ENCODE peak calls at places on chromosomes 7 and 10, in nine cellular contexts. I is adrenal gland; N is glutamatergic neuron; V is activated naive CD4-positive, alpha-beta T cell; B is GM12892; O is activated effector memory CD4-positive, alpha-beta T cell treated with anti-CD3 and anti-CD28 coated beads, Interleukin-2, amount 50 U/mL, for 16 hours; A is breast epithelium; S is dorsolateral prefrontal cortex; M is hypothalamus. K is an unnamed sample.

GRCh38 chr7:117127585-117128168 is 174.4 kb downstream of the ST7 start:
- DNase-seq in I (peak), N (peak), V (no peak), B (no peak), O (peak), A (no peak), S (peak), M (no peak), K (peak)

GRCh38 chr7:75983471-75984129 is 10.8 kb downstream of the TMEM120A start:
- DNase-seq in I (no peak), N (no peak), V (no peak), B (peak), O (no peak), A (no peak), S (no peak), M (no peak), K (no peak)

GRCh38 chr7:112759905-112760304 is 30.3 kb downstream of the TMEM168 start:
- DNase-seq in I (no peak), N (no peak), V (no peak), B (no peak), O (no peak), A (no peak), S (no peak), M (no peak), K (no peak)

GRCh38 chr10:110056822-110057221 is 49.0 kb downstream of the ADD3 start:
- DNase-seq in I (no peak), N (no peak), V (no peak), B (no peak), O (no peak), A (no peak), S (no peak), M (no peak), K (no peak)

GRCh38 chr10:77190275-77190674 is 447.3 kb downstream of the KCNMA1 start:
- DNase-seq in I (no peak), N (no peak), V (no peak), B (no peak), O (no peak), A (no peak), S (no peak), M (no peak), K (no peak)

GRCh38 chr10:33803248-33803647 is 468.8 kb upstream of the NRP1 start:
- DNase-seq in I (no peak), N (no peak), V (no peak), B (no peak), O (no peak), A (no peak), S (no peak), M (no peak), K (no peak)

GRCh38 chr10:118908487-118909280 is 120.8 kb upstream of the NANOS1 start:
- DNase-seq in I (no peak), N (peak), V (no peak), B (no peak), O (no peak), A (no peak), S (no peak), M (no peak), K (no peak)

GRCh38 chr10:71975087-71975890 is 11.1 kb downstream of the CHST3 start:
- DNase-seq in I (peak), N (no peak), V (no peak), B (no peak), O (no peak), A (no peak), S (peak), M (peak), K (peak)